ENCODE peak calls at places on chromosomes 5 and 9, in four cellular contexts. G, F, P and Z are unnamed samples.
A peak's percentile ranks its signal among the peaks of the same experiment; 100 is the strongest.

GRCh38 chr9:123174887-123175518 is 93.4 kb downstream of the STRBP start:
- DNase-seq in G (no peak), F (no peak), P (no peak), Z (peak; percentile 17)

GRCh38 chr5:143078971-143079370 is 308.8 kb downstream of the ARHGAP26 start:
- DNase-seq in G (no peak), F (no peak), P (no peak), Z (no peak)

GRCh38 chr9:8572209-8572608 is 772.6 kb upstream of the DMAC1 start:
- DNase-seq in G (no peak), F (no peak), P (no peak), Z (no peak)

GRCh38 chr9:133207540-133208170 is 1.4 kb downstream of the OBP2B start:
- DNase-seq in G (no peak), F (no peak), P (no peak), Z (no peak)

GRCh38 chr5:43602818-43603534 is at the start of gene NNT:
- DNase-seq in G (peak; percentile 87), F (peak; percentile 61), P (peak; percentile 35), Z (no peak)

GRCh38 chr5:134447815-134448520 is 36.3 kb upstream of the CDKN2AIPNL start:
- DNase-seq in G (no peak), F (no peak), P (no peak), Z (no peak)

GRCh38 chr9:23826120-23826629 is at the start of gene ELAVL2:
- DNase-seq in G (no peak), F (no peak), P (peak; percentile 81), Z (peak; percentile 96)

GRCh38 chr5:89556215-89557009 is 673.4 kb upstream of the MEF2C start:
- DNase-seq in G (no peak), F (no peak), P (peak; percentile 83), Z (no peak)

GRCh38 chr9:68775003-68775730 is 70.1 kb downstream of the PIP5K1B start:
- DNase-seq in G (no peak), F (no peak), P (peak; percentile 41), Z (no peak)

GRCh38 chr5:7776442-7776841 is 74.5 kb downstream of the CFAP90 start:
- DNase-seq in G (no peak), F (no peak), P (no peak), Z (no peak)

GRCh38 chr5:177312649-177313181 is 1.0 kb upstream of the MXD3 start:
- DNase-seq in G (peak; percentile 52), F (peak; percentile 43), P (no peak), Z (no peak)

GRCh38 chr9:123544007-123544827 is 188.2 kb downstream of the CRB2 start:
- DNase-seq in G (peak; percentile 47), F (peak; percentile 14), P (peak; percentile 54), Z (no peak)

GRCh38 chr5:121144764-121145163 is 680.7 kb downstream of the PRR16 start:
- DNase-seq in G (no peak), F (no peak), P (peak; percentile 35), Z (no peak)
- TF ChIP-seq MAFK in G (no peak), F (no peak), P (no peak), Z (no peak)

DNA sequence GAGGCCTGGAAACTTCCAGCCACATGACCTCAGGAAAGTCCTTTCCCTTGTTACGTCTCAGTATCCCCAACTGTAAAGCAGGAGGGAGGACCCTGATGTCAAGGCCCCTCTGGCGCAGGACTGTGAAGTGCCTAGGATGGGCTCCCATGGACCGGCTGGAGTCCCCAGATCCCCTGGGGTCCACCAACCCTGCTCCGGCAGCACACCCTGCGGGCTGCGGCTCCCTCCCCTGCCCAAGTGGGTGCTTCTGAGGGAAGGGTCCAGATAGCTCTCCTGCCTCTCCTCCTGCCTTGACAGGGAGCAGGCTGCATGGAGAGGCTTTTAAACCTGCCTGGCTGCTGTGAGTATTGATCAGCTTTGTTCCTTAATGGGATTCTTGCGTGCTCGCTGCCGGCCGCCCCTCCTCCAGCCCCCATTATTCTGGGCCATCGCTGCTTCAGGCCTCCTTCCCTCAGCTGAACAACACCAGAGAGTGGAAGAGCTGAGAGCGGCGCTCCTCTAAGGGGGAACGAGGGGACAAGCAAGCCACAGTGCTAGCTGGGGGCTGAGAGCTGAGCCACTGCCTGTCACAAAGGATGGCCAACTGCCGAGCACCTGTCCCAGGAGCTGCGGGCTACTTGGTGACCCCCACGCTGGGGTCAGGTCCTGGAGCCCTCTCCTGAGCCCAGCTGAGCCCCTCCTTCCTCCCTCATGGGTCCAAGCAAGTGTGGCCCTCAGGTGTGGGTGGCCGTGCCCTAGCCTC is 25.5 kb upstream of the NTNG2 start:
- DNase-seq in G (no peak), F (no peak), P (no peak), Z (no peak)
- H3K36me3 ChIP-seq in G (no peaks in the 10 kb centered on the region), F (no peaks in the 10 kb centered on the region), P (no peaks in the 10 kb centered on the region), Z (no peaks in the 10 kb centered on the region)

GRCh38 chr5:175698401-175699115 is 40.7 kb downstream of the HRH2 start:
- DNase-seq in G (no peak), F (no peak), P (no peak), Z (no peak)

GRCh38 chr5:175697846-175698245 is 40.0 kb downstream of the HRH2 start:
- DNase-seq in G (no peak), F (no peak), P (no peak), Z (no peak)

GRCh38 chr5:175700991-175701390 is 43.1 kb downstream of the HRH2 start:
- DNase-seq in G (peak; percentile 40), F (no peak), P (no peak), Z (no peak)

GRCh38 chr5:175706499-175706898 is 48.6 kb downstream of the HRH2 start:
- DNase-seq in G (no peak), F (peak; percentile 82), P (no peak), Z (no peak)

GRCh38 chr5:175701797-175702196 is 43.9 kb downstream of the HRH2 start:
- DNase-seq in G (no peak), F (no peak), P (no peak), Z (no peak)
- TF ChIP-seq MAFK in G (no peak), F (no peak), P (no peak), Z (no peak)

DNA sequence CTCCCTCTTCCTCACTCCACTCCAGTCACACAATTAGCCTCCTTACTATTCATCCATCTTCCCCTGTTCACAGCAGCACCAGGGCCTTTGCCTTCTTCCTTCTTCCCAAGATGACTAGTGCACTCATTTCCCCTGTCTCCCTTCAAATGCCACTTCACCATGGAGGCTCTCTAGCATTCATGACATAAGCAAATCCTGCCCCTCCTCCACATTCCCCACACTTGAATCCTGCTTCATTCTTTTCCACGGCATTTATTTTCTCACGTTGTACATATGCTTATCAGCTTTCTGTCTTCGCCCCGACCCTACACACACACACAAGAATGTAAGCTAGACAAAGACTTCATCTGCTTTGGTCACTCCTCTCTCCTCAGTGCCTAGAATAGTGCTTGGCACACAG is 133.3 kb downstream of the CDK5RAP2 start:
- DNase-seq in G (no peak), F (no peak), P (peak; percentile 52), Z (no peak)
- H3K36me3 ChIP-seq in G (peaks cover 74% of the 10 kb centered on the region), F (peaks cover 75% of the 10 kb centered on the region), P (peaks cover 3% of the 10 kb centered on the region), Z (peaks cover 35% of the 10 kb centered on the region)